ENCODE peak calls at places on chromosomes 2 and 18, in six cellular contexts. E is GM12891, H is H7, U is T-helper 1 cell, Q is Right ventricle myocardium superior, T is mucosa of gallbladder. A is an unnamed sample.

GRCh38 chr18:7757175-7757574 is 190.1 kb downstream of the PTPRM start:
- DNase-seq in E (no peak), H (no peak), U (no peak), Q (no peak), T (no peak), A (no peak)

GRCh38 chr2:238667008-238667407 is 180.9 kb upstream of the TWIST2 start:
- DNase-seq in E (no peak), H (no peak), U (no peak), Q (no peak), T (no peak), A (no peak)

GRCh38 chr2:68367918-68368656 is 3.0 kb downstream of the PLEK start:
- DNase-seq in E (no peak), H (no peak), U (no peak), Q (no peak), T (no peak), A (no peak)

GRCh38 chr18:75211721-75212625 is 1.4 kb downstream of the TSHZ1 start:
- DNase-seq in E (no peak), H (peak), U (peak), Q (peak), T (no peak), A (no peak)

GRCh38 chr2:33077841-33078240 is 131.1 kb downstream of the LTBP1 start:
- DNase-seq in E (no peak), H (no peak), U (no peak), Q (no peak), T (no peak), A (no peak)

GRCh38 chr2:214051585-214051984 is 359.3 kb upstream of the VWC2L start:
- DNase-seq in E (no peak), H (no peak), U (no peak), Q (no peak), T (no peak), A (no peak)

GRCh38 chr2:209425082-209426071 is 1.5 kb downstream of the MAP2 start:
- DNase-seq in E (peak), H (peak), U (no peak), Q (no peak), T (peak), A (no peak)

GRCh38 chr2:224378087-224379085 is 23.5 kb downstream of the FAM124B start:
- DNase-seq in E (no peak), H (no peak), U (no peak), Q (no peak), T (no peak), A (no peak)

GRCh38 chr18:3151379-3152264 is 68.1 kb downstream of the MYOM1 start:
- DNase-seq in E (peak), H (peak), U (peak), Q (no peak), T (no peak), A (peak)

GRCh38 chr2:187976667-187977333 is 314.9 kb upstream of the GULP1 start:
- DNase-seq in E (no peak), H (no peak), U (no peak), Q (no peak), T (no peak), A (no peak)

GRCh38 chr2:160039166-160039903 is 23.1 kb downstream of the PLA2R1 start:
- DNase-seq in E (no peak), H (no peak), U (no peak), Q (no peak), T (peak), A (no peak)

GRCh38 chr2:117481608-117482007 is 332.9 kb upstream of the DDX18 start:
- DNase-seq in E (no peak), H (no peak), U (no peak), Q (no peak), T (no peak), A (no peak)

GRCh38 chr18:46660955-46661749 is 4.1 kb upstream of the LOXHD1 start:
- DNase-seq in E (no peak), H (peak), U (no peak), Q (no peak), T (no peak), A (no peak)

GRCh38 chr2:132911726-132912724 is 242.0 kb upstream of the LYPD1 start:
- DNase-seq in E (no peak), H (peak), U (no peak), Q (no peak), T (no peak), A (no peak)

A was measured in GM18507.